ENCODE peak calls at places on chromosomes 6 and 20, in six cellular contexts. One of them, this sample, is unnamed.

GRCh38 chr20:62577447-62577846 is 64.9 kb upstream of the SLCO4A1 start:
- DNase-seq in cardiac muscle cell: no peak
- DNase-seq in brain microvascular endothelial cell: no peak
- DNase-seq in transverse colon: peak
- DNase-seq in CD8-positive, alpha-beta T cell: no peak
- DNase-seq in aorta: no peak
- DNase-seq in this sample: no peak

GRCh38 chr6:71164890-71165289 is 123.7 kb upstream of the OGFRL1 start:
- DNase-seq in cardiac muscle cell: no peak
- DNase-seq in aorta: no peak
- DNase-seq in brain microvascular endothelial cell: no peak
- DNase-seq in CD8-positive, alpha-beta T cell: no peak
- DNase-seq in transverse colon: no peak
- DNase-seq in this sample: no peak

GRCh38 chr20:36308318-36308710 is 2.2 kb downstream of the DLGAP4 start:
- DNase-seq in brain microvascular endothelial cell: no peak
- DNase-seq in transverse colon: no peak
- DNase-seq in cardiac muscle cell: no peak
- DNase-seq in CD8-positive, alpha-beta T cell: no peak
- DNase-seq in aorta: no peak
- DNase-seq in this sample: no peak

GRCh38 chr20:58112017-58112781 is 116.3 kb downstream of the ANKRD60 start:
- DNase-seq in transverse colon: no peak
- DNase-seq in cardiac muscle cell: peak
- DNase-seq in brain microvascular endothelial cell: peak
- DNase-seq in CD8-positive, alpha-beta T cell: no peak
- DNase-seq in aorta: no peak
- DNase-seq in this sample: no peak

GRCh38 chr6:113994934-113995342 is 24.0 kb upstream of the HDAC2 start:
- DNase-seq in cardiac muscle cell: peak
- DNase-seq in brain microvascular endothelial cell: peak
- DNase-seq in aorta: no peak
- DNase-seq in transverse colon: peak
- DNase-seq in CD8-positive, alpha-beta T cell: no peak
- DNase-seq in this sample: peak

GRCh38 chr6:100785982-100786381 is 95.1 kb downstream of the ASCC3 start:
- DNase-seq in CD8-positive, alpha-beta T cell: no peak
- DNase-seq in cardiac muscle cell: no peak
- DNase-seq in transverse colon: no peak
- DNase-seq in brain microvascular endothelial cell: no peak
- DNase-seq in aorta: no peak
- DNase-seq in this sample: no peak

GRCh38 chr6:75101896-75102680 is 103.8 kb downstream of the COL12A1 start:
- DNase-seq in cardiac muscle cell: peak
- DNase-seq in brain microvascular endothelial cell: peak
- DNase-seq in transverse colon: no peak
- DNase-seq in aorta: no peak
- DNase-seq in CD8-positive, alpha-beta T cell: no peak
- DNase-seq in this sample: no peak

GRCh38 chr20:61719691-61720347 is 345.9 kb downstream of the TAF4 start:
- DNase-seq in brain microvascular endothelial cell: no peak
- DNase-seq in transverse colon: no peak
- DNase-seq in aorta: no peak
- DNase-seq in cardiac muscle cell: no peak
- DNase-seq in CD8-positive, alpha-beta T cell: peak
- DNase-seq in this sample: no peak

GRCh38 chr6:6008648-6009421 is 2.1 kb upstream of the NRN1 start:
- DNase-seq in transverse colon: peak
- DNase-seq in cardiac muscle cell: peak
- DNase-seq in brain microvascular endothelial cell: peak
- DNase-seq in aorta: peak
- DNase-seq in CD8-positive, alpha-beta T cell: peak
- DNase-seq in this sample: peak

GRCh38 chr6:52644246-52644645 is 26.7 kb upstream of the TMEM14A start:
- DNase-seq in CD8-positive, alpha-beta T cell: no peak
- DNase-seq in transverse colon: no peak
- DNase-seq in cardiac muscle cell: no peak
- DNase-seq in brain microvascular endothelial cell: no peak
- DNase-seq in aorta: no peak
- DNase-seq in this sample: no peak

GRCh38 chr6:25155221-25155620 is 124.0 kb upstream of the CARMIL1 start:
- DNase-seq in CD8-positive, alpha-beta T cell: no peak
- DNase-seq in transverse colon: no peak
- DNase-seq in cardiac muscle cell: no peak
- DNase-seq in brain microvascular endothelial cell: no peak
- DNase-seq in aorta: no peak
- DNase-seq in this sample: no peak

GRCh38 chr6:47414517-47415167 is 62.9 kb upstream of the CD2AP start:
- DNase-seq in aorta: no peak
- DNase-seq in CD8-positive, alpha-beta T cell: peak
- DNase-seq in transverse colon: no peak
- DNase-seq in brain microvascular endothelial cell: peak
- DNase-seq in cardiac muscle cell: peak
- DNase-seq in this sample: peak

GRCh38 chr6:53048431-53049195 is 16.6 kb upstream of the FBXO9 start:
- DNase-seq in CD8-positive, alpha-beta T cell: no peak
- DNase-seq in cardiac muscle cell: peak
- DNase-seq in brain microvascular endothelial cell: peak
- DNase-seq in transverse colon: no peak
- DNase-seq in aorta: no peak
- DNase-seq in this sample: no peak

GRCh38 chr6:31083742-31084354 is 28.5 kb downstream of the C6orf15 start:
- DNase-seq in transverse colon: peak
- DNase-seq in CD8-positive, alpha-beta T cell: peak
- DNase-seq in aorta: no peak
- DNase-seq in cardiac muscle cell: peak
- DNase-seq in brain microvascular endothelial cell: peak
- DNase-seq in this sample: peak

GRCh38 chr6:28734443-28734959 is 189.3 kb downstream of the TRIM27 start:
- DNase-seq in transverse colon: no peak
- DNase-seq in brain microvascular endothelial cell: no peak
- DNase-seq in aorta: no peak
- DNase-seq in CD8-positive, alpha-beta T cell: no peak
- DNase-seq in cardiac muscle cell: no peak
- DNase-seq in this sample: no peak

GRCh38 chr6:28737750-28738395 is 185.9 kb downstream of the TRIM27 start:
- DNase-seq in brain microvascular endothelial cell: no peak
- DNase-seq in transverse colon: no peak
- DNase-seq in aorta: no peak
- DNase-seq in cardiac muscle cell: no peak
- DNase-seq in CD8-positive, alpha-beta T cell: no peak
- DNase-seq in this sample: no peak

GRCh38 chr6:28741363-28741762 is 182.4 kb downstream of the TRIM27 start:
- DNase-seq in cardiac muscle cell: no peak
- DNase-seq in aorta: no peak
- DNase-seq in transverse colon: no peak
- DNase-seq in CD8-positive, alpha-beta T cell: no peak
- DNase-seq in brain microvascular endothelial cell: no peak
- DNase-seq in this sample: no peak

GRCh38 chr6:28736121-28736520 is 187.7 kb downstream of the TRIM27 start:
- DNase-seq in brain microvascular endothelial cell: no peak
- DNase-seq in cardiac muscle cell: no peak
- DNase-seq in transverse colon: no peak
- DNase-seq in aorta: no peak
- DNase-seq in CD8-positive, alpha-beta T cell: no peak
- DNase-seq in this sample: no peak

GRCh38 chr6:28738396-28738765 is 185.4 kb downstream of the TRIM27 start:
- DNase-seq in CD8-positive, alpha-beta T cell: no peak
- DNase-seq in cardiac muscle cell: no peak
- DNase-seq in brain microvascular endothelial cell: no peak
- DNase-seq in transverse colon: no peak
- DNase-seq in aorta: no peak
- DNase-seq in this sample: no peak
- H3K4me3 ChIP-seq in CD8-positive, alpha-beta T cell: no peak
- H3K4me3 ChIP-seq in cardiac muscle cell: no peak
- H3K4me3 ChIP-seq in brain microvascular endothelial cell: no peak
- H3K4me3 ChIP-seq in transverse colon: no peak
- H3K4me3 ChIP-seq in aorta: no peak
- H3K4me3 ChIP-seq in this sample: no peak

DNA sequence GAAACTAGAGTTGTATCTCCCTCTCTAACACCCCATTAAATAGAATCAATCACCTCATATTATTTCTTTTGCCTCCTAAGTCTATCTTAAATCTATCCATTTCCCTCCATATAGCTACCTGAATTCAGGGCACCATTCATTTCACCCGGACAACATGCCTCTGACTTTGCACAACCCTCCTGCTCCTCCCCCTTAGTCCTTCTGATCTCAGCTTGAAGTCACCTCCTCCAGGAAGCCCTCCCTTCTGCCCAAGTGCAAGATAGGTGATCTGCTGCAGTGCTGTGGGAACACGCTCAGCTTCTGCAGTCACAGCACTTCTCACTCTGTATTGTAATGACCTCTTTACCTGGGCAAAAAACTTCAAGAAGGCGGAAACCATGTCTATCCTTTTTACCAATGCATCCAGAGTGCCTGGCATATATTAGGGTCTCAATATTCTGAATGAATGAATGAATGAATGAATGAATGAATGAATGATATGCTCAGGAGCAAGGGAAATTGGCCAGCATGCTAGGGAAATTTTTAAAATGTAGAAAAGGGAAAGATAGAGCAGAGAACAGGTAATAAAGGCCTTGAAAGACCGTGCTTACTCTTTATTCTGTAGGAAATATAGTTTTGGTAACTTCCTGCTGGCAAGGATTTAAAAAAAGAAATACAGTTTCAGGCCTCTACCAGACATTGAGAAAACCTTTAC is 41.7 kb downstream of the MBOAT1 start:
- DNase-seq in brain microvascular endothelial cell: no peak
- DNase-seq in transverse colon: no peak
- DNase-seq in cardiac muscle cell: no peak
- DNase-seq in CD8-positive, alpha-beta T cell: no peak
- DNase-seq in aorta: no peak
- DNase-seq in this sample: no peak
- H3K4me3 ChIP-seq in brain microvascular endothelial cell: no peak
- H3K4me3 ChIP-seq in transverse colon: no peak
- H3K4me3 ChIP-seq in cardiac muscle cell: no peak
- H3K4me3 ChIP-seq in CD8-positive, alpha-beta T cell: no peak
- H3K4me3 ChIP-seq in aorta: no peak
- H3K4me3 ChIP-seq in this sample: no peak

GRCh38 chr6:43897571-43898302 is 127.7 kb downstream of the VEGFA start:
- DNase-seq in cardiac muscle cell: no peak
- DNase-seq in CD8-positive, alpha-beta T cell: no peak
- DNase-seq in aorta: no peak
- DNase-seq in transverse colon: no peak
- DNase-seq in brain microvascular endothelial cell: no peak
- DNase-seq in this sample: no peak

GRCh38 chr6:43899830-43900229 is 129.8 kb downstream of the VEGFA start:
- DNase-seq in CD8-positive, alpha-beta T cell: no peak
- DNase-seq in cardiac muscle cell: no peak
- DNase-seq in brain microvascular endothelial cell: no peak
- DNase-seq in aorta: no peak
- DNase-seq in transverse colon: no peak
- DNase-seq in this sample: no peak

GRCh38 chr6:43901330-43902230 is 131.6 kb downstream of the VEGFA start:
- DNase-seq in aorta: no peak
- DNase-seq in transverse colon: no peak
- DNase-seq in cardiac muscle cell: no peak
- DNase-seq in CD8-positive, alpha-beta T cell: no peak
- DNase-seq in brain microvascular endothelial cell: no peak
- DNase-seq in this sample: no peak

GRCh38 chr6:43898358-43899131 is 128.5 kb downstream of the VEGFA start:
- DNase-seq in cardiac muscle cell: no peak
- DNase-seq in brain microvascular endothelial cell: no peak
- DNase-seq in CD8-positive, alpha-beta T cell: no peak
- DNase-seq in transverse colon: no peak
- DNase-seq in aorta: no peak
- DNase-seq in this sample: no peak

DNA sequence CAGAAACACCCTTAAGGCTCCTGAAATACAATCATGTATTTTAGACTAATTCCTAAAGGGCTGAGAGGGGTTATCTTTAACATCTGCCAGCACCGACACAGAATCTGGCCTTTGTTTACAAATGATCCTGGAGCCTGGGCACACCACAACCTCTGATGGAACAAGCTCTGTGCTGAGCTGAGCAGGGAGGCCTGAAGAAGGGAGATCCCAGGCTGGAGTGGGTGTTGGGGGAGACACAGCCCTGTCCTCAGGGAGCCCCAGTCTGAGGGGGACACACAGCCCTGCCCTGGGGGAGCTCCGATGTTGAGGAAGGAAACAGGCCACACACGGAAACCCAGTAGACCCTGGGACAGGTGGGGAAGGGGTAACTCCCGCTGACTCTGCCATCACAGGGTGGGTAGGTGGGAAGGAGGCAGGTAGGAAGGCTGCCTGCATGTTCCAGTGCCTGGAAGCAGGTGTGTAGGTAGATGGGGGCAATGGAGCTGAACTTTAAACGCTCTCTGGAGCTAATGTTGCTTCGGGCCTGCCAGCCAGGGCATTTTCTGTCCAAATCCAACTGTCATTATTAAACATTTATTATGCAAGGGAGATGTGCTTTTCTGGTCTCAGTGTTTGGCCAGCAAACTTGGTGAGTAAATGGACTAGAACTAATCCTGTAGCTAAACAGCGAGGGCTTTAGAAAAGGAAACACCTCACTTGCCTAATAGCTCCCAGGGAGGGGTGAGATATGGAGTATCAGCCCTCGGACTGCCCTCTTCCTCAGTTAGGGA is 130.7 kb downstream of the VEGFA start:
- DNase-seq in cardiac muscle cell: no peak
- DNase-seq in transverse colon: no peak
- DNase-seq in aorta: no peak
- DNase-seq in CD8-positive, alpha-beta T cell: no peak
- DNase-seq in brain microvascular endothelial cell: no peak
- DNase-seq in this sample: no peak
- H3K4me3 ChIP-seq in cardiac muscle cell: no peak
- H3K4me3 ChIP-seq in transverse colon: no peak
- H3K4me3 ChIP-seq in aorta: no peak
- H3K4me3 ChIP-seq in CD8-positive, alpha-beta T cell: no peak
- H3K4me3 ChIP-seq in brain microvascular endothelial cell: no peak
- H3K4me3 ChIP-seq in this sample: no peak

DNA sequence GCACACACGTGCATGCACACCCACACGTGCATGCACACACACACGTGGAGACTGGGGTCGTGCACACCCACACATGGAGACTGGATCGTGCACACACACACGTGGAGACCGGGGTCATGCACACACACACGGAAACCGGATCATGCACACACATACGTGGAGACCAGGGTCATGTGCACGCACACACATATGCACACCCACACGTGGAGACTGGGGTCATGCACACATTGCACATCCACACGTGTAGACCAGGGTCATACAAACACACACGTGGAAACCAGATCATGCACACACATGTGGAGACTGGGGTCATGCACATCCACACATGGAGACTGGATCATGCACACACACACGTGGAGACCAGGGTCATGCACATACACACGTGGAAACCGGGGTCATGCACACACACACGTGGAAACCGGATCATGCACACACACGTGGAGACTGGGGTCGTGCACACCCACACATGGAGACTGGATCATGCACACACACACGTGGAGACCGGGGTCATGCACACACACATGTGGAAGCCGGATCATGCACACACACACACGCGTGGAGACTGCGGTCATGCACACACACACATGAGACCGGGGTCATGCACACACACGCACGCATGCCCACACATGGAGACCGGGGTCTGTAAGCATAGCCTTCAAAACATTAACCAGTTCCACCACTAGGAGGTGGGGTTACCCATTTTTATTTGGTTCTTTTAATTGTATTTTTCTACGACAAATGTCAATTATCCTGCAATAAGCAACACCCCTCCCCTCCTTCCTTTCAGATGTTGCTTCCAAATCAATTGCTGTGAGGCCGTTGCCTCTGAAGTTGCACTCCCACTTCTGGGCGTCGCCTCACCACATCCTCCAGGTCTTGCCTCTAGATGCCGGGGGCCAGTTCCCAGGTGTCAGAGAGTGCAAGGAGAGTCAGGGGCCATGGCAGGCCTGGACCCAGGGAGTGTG is 95.8 kb downstream of the TMEM242 start:
- DNase-seq in aorta: no peak
- DNase-seq in CD8-positive, alpha-beta T cell: no peak
- DNase-seq in cardiac muscle cell: no peak
- DNase-seq in brain microvascular endothelial cell: peak
- DNase-seq in transverse colon: no peak
- DNase-seq in this sample: no peak
- H3K4me3 ChIP-seq in aorta: no peak
- H3K4me3 ChIP-seq in CD8-positive, alpha-beta T cell: no peak
- H3K4me3 ChIP-seq in cardiac muscle cell: no peak
- H3K4me3 ChIP-seq in brain microvascular endothelial cell: no peak
- H3K4me3 ChIP-seq in transverse colon: no peak
- H3K4me3 ChIP-seq in this sample: no peak

This sample was measured in HAP-1.